ENCODE peak calls at places on chromosomes 11 and 22, in five cellular contexts. M is IMR-90; Y is tibial artery; H is CD4-positive, alpha-beta T cell; A is D721Med. D is an unnamed sample.
A peak's percentile ranks its signal among the peaks of the same experiment; 100 is the strongest.

GRCh38 chr11:7515544-7515943 is 1.7 kb downstream of the PPFIBP2 start:
- DNase-seq in M (no peak), A (no peak), Y (no peak), H (no peak), D (no peak)

GRCh38 chr11:19953342-19953741 is 206.9 kb downstream of the DBX1 start:
- DNase-seq in M (peak; percentile 81), Y (no peak), A (no peak), H (no peak), D (no peak)

GRCh38 chr11:69598147-69598546 is 42.8 kb upstream of the CCND1 start:
- DNase-seq in M (no peak), Y (no peak), A (no peak), H (no peak), D (no peak)

GRCh38 chr11:132523929-132524328 is 1008.4 kb downstream of the OPCML start:
- DNase-seq in A (no peak), H (no peak), Y (no peak), M (no peak), D (no peak)

GRCh38 chr22:30404307-30404706 is 7.5 kb downstream of the SEC14L2 start:
- DNase-seq in M (no peak), Y (no peak), H (no peak), A (no peak), D (no peak)

GRCh38 chr11:117839936-117840813 is 15.6 kb upstream of the FXYD2 start:
- DNase-seq in H (no peak), Y (peak; percentile 35), M (no peak), A (no peak), D (peak; percentile 34)

GRCh38 chr22:43515411-43515810 is 103.6 kb downstream of the MPPED1 start:
- DNase-seq in Y (no peak), H (no peak), M (no peak), A (no peak), D (no peak)

GRCh38 chr22:37567991-37568390 is 7.7 kb downstream of the CDC42EP1 start:
- DNase-seq in H (no peak), Y (no peak), A (no peak), M (no peak), D (no peak)

GRCh38 chr11:2375964-2376551 is 1.1 kb upstream of the CD81 start:
- DNase-seq in M (no peak), H (no peak), Y (no peak), A (no peak), D (no peak)

GRCh38 chr11:71977743-71978418 is 20.8 kb upstream of the IL18BP start:
- DNase-seq in H (peak; percentile 43), M (peak; percentile 57), A (no peak), Y (no peak), D (no peak)

GRCh38 chr11:111785076-111785475 is 18.9 kb upstream of the PPP2R1B start:
- DNase-seq in Y (no peak), M (no peak), H (no peak), A (no peak), D (no peak)
- TF ChIP-seq CTCF in Y (no peak), M (no peak), H (no peak), A (no peak), D (no peak)

GRCh38 chr11:61695917-61696316 is 15.7 kb downstream of the DAGLA start:
- DNase-seq in Y (peak; percentile 86), A (no peak), H (peak; percentile 90), M (peak; percentile 81), D (no peak)
- TF ChIP-seq CTCF in Y (no peak), A (no peak), H (peak; percentile 33), M (peak; percentile 9), D (no peak)

DNA sequence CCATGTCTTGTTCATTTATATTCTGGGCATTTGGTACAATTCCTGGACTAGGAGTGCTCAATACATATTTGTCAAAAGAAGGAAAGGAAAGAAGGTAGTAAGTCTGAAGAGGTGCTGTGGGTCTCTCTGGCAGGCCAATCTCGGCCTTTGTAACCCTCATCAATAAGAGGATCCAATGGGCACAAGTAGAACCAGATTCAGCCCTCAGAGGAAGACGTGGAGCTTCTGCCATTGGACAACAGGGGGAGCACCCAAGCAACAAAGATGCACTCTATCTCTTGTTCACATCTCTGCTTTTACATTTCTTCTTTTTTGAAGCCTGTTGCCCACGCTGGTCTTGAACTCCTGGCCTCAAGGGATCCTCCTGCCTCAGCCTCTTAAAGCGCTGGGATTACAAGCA is 2.2 kb upstream of the VPS11 start:
- DNase-seq in A (no peak), H (peak; percentile 42), Y (no peak), M (peak; percentile 40), D (no peak)
- TF ChIP-seq CTCF in A (peak; percentile 40), H (peak; percentile 56), Y (no peak), M (peak; percentile 47), D (no peak)

GRCh38 chr22:27723150-27723549 is 78.4 kb downstream of the MN1 start:
- DNase-seq in Y (no peak), M (no peak), A (no peak), H (no peak), D (no peak)
- TF ChIP-seq CTCF in Y (no peak), M (peak; percentile 9), A (peak; percentile 5), H (no peak), D (no peak)

DNA sequence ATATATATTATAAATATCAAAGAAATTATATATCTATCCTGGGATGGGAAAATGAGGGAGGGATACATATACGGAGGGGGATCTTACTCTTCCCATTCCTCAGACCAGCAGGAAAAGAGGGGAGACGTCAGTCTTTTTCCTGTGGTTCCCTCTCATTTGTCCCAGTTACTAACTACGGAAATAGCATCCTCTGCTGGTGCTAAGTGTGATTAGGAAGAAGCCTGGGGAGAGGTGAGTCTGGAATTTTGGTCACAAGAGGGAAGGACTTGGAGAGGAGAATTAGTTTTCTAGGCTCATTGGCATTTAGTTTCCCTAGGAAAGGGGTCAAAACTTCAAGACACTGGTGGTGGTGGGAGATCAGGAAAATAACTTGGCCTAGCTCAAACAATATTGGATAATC is 11.6 kb downstream of the MED19 start:
- DNase-seq in M (no peak), A (no peak), Y (no peak), H (no peak), D (no peak)
- TF ChIP-seq CTCF in M (no peak), A (peak; percentile 24), Y (no peak), H (no peak), D (no peak)

GRCh38 chr11:102306048-102306575 is 11.2 kb upstream of the BIRC3 start:
- DNase-seq in M (no peak), H (peak; percentile 39), Y (no peak), A (no peak), D (no peak)
- TF ChIP-seq CTCF in M (no peak), H (no peak), Y (no peak), A (no peak), D (no peak)

DNA sequence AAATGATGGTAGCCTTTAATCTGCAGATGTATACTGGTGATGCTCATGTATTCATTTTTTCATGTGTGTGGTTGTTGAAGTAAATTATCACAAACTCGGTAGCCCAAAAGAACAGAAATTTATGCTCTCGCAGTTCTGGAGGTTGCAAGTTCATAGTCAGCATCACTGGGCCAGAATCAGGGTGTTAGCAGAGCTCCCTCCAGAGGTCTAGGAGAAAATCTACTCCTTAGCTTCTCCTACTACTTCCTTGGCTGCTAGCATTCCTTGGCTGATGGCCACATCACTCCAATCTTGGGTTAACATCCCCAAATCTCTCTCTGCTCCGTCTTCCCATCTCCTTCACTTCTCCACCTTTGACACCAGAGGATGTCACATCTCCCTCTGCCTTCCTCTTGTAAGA is 45.3 kb upstream of the GALNT18 start:
- DNase-seq in A (no peak), Y (no peak), M (no peak), H (no peak), D (no peak)
- TF ChIP-seq CTCF in A (no peak), Y (no peak), M (no peak), H (no peak), D (no peak)